ENCODE peak calls at places on chromosomes 6 and 20, in five cellular contexts. X, O, K, W and B are unnamed samples.

GRCh38 chr6:72464791-72465691 is 156.8 kb upstream of the KCNQ5 start:
- DNase-seq in X (peak), O (peak), K (peak), W (no peak), B (no peak)

GRCh38 chr6:148238713-148239112 is 103.9 kb upstream of the SASH1 start:
- DNase-seq in X (no peak), O (no peak), K (no peak), W (no peak), B (no peak)

GRCh38 chr6:138297761-138298298 is 79.5 kb upstream of the PBOV1 start:
- DNase-seq in X (no peak), O (no peak), K (no peak), W (peak), B (no peak)

GRCh38 chr6:2507638-2508037 is 243.1 kb downstream of the MYLK4 start:
- DNase-seq in X (no peak), O (no peak), K (no peak), W (no peak), B (no peak)

GRCh38 chr6:143708889-143709288 is 31.1 kb downstream of the PHACTR2 start:
- DNase-seq in X (no peak), O (no peak), K (no peak), W (no peak), B (no peak)

GRCh38 chr6:105384004-105384403 is 18.9 kb downstream of the PREP start:
- DNase-seq in X (peak), O (peak), K (no peak), W (no peak), B (no peak)

GRCh38 chr6:130908188-130908587 is 81.0 kb downstream of the SMLR1 start:
- DNase-seq in X (no peak), O (no peak), K (no peak), W (no peak), B (no peak)

GRCh38 chr6:137787016-137787415 is 80.0 kb upstream of the TNFAIP3 start:
- DNase-seq in X (no peak), O (no peak), K (no peak), W (no peak), B (no peak)

GRCh38 chr6:135334169-135334568 is 153.1 kb downstream of the MYB start:
- DNase-seq in X (peak), O (no peak), K (peak), W (no peak), B (no peak)

GRCh38 chr20:37914367-37914671 is 11.4 kb downstream of the VSTM2L start:
- DNase-seq in X (no peak), O (no peak), K (no peak), W (no peak), B (no peak)

GRCh38 chr6:14328163-14328562 is 210.6 kb downstream of the CD83 start:
- DNase-seq in X (no peak), O (no peak), K (no peak), W (no peak), B (no peak)

GRCh38 chr6:63352587-63353281 is 33.0 kb upstream of the LGSN start:
- DNase-seq in X (peak), O (no peak), K (peak), W (peak), B (no peak)

GRCh38 chr6:53837875-53838806 is 43.3 kb downstream of the LRRC1 start:
- DNase-seq in X (no peak), O (no peak), K (peak), W (no peak), B (no peak)

GRCh38 chr6:55276745-55277627 is 50.3 kb upstream of the GFRAL start:
- DNase-seq in X (peak), O (peak), K (peak), W (peak), B (no peak)

GRCh38 chr6:157070403-157071107 is 252.8 kb downstream of the TMEM242 start:
- DNase-seq in X (no peak), O (no peak), K (no peak), W (no peak), B (no peak)

GRCh38 chr6:29850011-29850553 is 22.5 kb downstream of the HLA-G start:
- DNase-seq in X (no peak), O (peak), K (no peak), W (no peak), B (no peak)

GRCh38 chr6:76593668-76594067 is 521.2 kb upstream of the IMPG1 start:
- DNase-seq in X (no peak), O (no peak), K (no peak), W (no peak), B (no peak)

GRCh38 chr6:25359891-25360290 is 80.7 kb downstream of the CARMIL1 start:
- DNase-seq in X (no peak), O (no peak), K (no peak), W (no peak), B (no peak)

GRCh38 chr6:108650781-108651180 is 90.1 kb downstream of the FOXO3 start:
- DNase-seq in X (no peak), O (no peak), K (peak), W (no peak), B (no peak)

GRCh38 chr6:77286541-77286940 is 176.8 kb downstream of the HTR1B start:
- DNase-seq in X (no peak), O (no peak), K (no peak), W (no peak), B (no peak)

GRCh38 chr6:66926060-66926459 is 1219.0 kb upstream of the EYS start:
- DNase-seq in X (peak), O (peak), K (no peak), W (peak), B (no peak)

GRCh38 chr6:5190467-5190866 is 70.3 kb downstream of the LYRM4 start:
- DNase-seq in X (peak), O (no peak), K (peak), W (peak), B (no peak)

GRCh38 chr20:62025394-62025793 is 40.3 kb downstream of the TAF4 start:
- DNase-seq in X (no peak), O (peak), K (no peak), W (no peak), B (no peak)

GRCh38 chr6:44138717-44139350 is 11.5 kb downstream of the TMEM63B start:
- DNase-seq in X (no peak), O (peak), K (no peak), W (no peak), B (no peak)

GRCh38 chr6:45002390-45002789 is 325.7 kb upstream of the RUNX2 start:
- DNase-seq in X (no peak), O (no peak), K (peak), W (no peak), B (no peak)

GRCh38 chr6:39029156-39030011 is 19.2 kb upstream of the GLP1R start:
- DNase-seq in X (peak), O (peak), K (no peak), W (peak), B (no peak)

GRCh38 chr20:3545401-3545925 is 74.6 kb downstream of the ATRN start:
- DNase-seq in X (no peak), O (no peak), K (no peak), W (no peak), B (no peak)

GRCh38 chr6:4581468-4582420 is 194.5 kb upstream of the CDYL start:
- DNase-seq in X (peak), O (no peak), K (peak), W (no peak), B (no peak)

GRCh38 chr20:53872561-53873248 is 197.7 kb downstream of the BCAS1 start:
- DNase-seq in X (no peak), O (no peak), K (peak), W (no peak), B (no peak)

GRCh38 chr6:19415605-19416326 is 421.4 kb upstream of the ID4 start:
- DNase-seq in X (peak), O (no peak), K (peak), W (no peak), B (no peak)

GRCh38 chr6:107600936-107601335 is 111.0 kb downstream of the SOBP start:
- DNase-seq in X (peak), O (no peak), K (peak), W (peak), B (no peak)

GRCh38 chr6:48080227-48081009 is 30.6 kb downstream of the PTCHD4 start:
- DNase-seq in X (no peak), O (no peak), K (no peak), W (peak), B (no peak)

GRCh38 chr6:158506577-158506976 is 53.3 kb upstream of the TMEM181 start:
- DNase-seq in X (peak), O (peak), K (peak), W (peak), B (peak)
- TF ChIP-seq MAFK in X (no peak), O (no peak), K (no peak), W (no peak), B (no peak)

GRCh38 chr6:7106752-7107577 is 796 bp upstream of the RREB1 start:
- DNase-seq in X (peak), O (peak), K (peak), W (no peak), B (peak)
- TF ChIP-seq CTCF in X (no peak), O (peak), K (no peak), W (peak), B (peak)

DNA sequence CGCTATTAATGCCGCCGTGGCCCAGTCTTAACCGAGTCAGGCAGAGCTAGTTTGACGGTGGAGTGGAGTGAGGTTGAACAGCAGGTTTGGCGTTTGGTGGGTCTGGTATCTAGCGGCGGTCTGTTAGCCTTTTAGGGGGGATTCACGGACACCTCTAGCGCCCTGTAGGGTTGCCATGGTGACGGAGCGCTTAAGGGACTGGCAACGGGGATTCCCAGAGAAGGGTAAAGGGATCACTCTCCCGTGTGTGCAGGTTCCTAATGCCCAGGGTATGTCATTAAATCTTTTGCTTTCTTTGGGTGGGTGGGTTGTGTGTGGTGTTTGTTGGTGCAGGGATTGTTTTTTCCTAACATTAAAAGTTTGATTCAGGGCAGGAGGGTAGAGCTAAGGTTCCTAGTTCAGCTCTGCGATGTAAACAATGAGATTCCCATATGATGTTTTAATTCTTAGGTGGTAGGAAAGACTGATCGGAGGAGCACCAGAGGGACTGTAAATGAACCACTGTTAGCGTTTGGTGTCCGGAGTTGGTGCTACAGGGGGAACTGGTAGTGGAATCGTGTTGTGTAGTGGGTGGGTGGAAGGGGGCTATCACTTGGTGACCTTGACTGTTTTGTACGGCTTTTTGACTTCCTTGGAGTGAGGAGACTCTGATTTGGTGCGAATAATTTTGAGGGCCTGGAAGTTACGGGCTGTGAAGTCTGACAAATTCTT is 4.9 kb downstream of the BRD2 start:
- DNase-seq in X (peak), O (peak), K (peak), W (peak), B (peak)
- TF ChIP-seq MAFK in X (no peak), O (no peak), K (no peak), W (no peak), B (no peak)

GRCh38 chr6:141988327-141988726 is 144.4 kb upstream of the GJE1 start:
- DNase-seq in X (no peak), O (no peak), K (no peak), W (no peak), B (no peak)

GRCh38 chr6:141989706-141989959 is 143.1 kb upstream of the GJE1 start:
- DNase-seq in X (no peak), O (no peak), K (no peak), W (no peak), B (no peak)

GRCh38 chr6:141990840-141991239 is 141.9 kb upstream of the GJE1 start:
- DNase-seq in X (no peak), O (no peak), K (no peak), W (no peak), B (no peak)

GRCh38 chr6:141986457-141986856 is 146.3 kb upstream of the GJE1 start:
- DNase-seq in X (no peak), O (no peak), K (no peak), W (no peak), B (no peak)

GRCh38 chr6:141988954-141989705 is 143.6 kb upstream of the GJE1 start:
- DNase-seq in X (peak), O (peak), K (peak), W (peak), B (peak)
- TF ChIP-seq CTCF in X (peak), O (peak), K (peak), W (peak), B (peak)

DNA sequence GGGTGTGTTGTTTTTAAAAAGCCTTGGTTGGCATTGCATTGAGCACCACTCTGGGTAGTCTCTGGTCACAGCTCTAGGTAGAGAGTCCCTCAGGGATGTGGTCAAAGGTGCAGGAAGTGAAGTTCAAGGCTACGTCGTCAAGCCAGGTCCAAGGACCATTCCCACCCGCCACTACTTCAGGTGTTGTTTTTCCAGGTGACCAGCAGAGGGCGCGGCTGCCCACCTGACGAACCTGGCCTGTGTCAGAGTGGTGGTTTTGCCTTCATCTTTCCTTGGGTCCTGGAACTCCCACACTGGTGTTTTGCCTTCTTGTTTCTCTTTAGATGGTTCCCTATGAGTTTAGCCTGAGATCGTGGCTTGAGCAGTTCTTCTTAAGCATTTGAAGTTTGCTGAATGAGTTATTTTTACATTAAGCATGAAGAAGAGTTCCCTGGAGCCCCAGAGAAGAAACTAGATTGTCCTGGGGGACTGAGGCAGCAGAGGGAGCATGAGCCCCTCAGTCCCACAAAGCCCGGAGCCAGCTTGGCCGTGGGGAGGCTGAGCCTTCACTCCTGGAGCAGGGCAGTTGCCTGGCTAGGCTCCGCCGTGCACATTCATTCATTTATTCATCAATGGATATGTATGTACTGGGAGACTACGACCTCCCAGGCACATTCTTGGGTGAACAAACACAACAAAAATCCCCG is 5.6 kb upstream of the PHACTR3 start:
- DNase-seq in X (peak), O (peak), K (no peak), W (peak), B (peak)
- TF ChIP-seq MAFK in X (no peak), O (no peak), K (no peak), W (no peak), B (no peak)

DNA sequence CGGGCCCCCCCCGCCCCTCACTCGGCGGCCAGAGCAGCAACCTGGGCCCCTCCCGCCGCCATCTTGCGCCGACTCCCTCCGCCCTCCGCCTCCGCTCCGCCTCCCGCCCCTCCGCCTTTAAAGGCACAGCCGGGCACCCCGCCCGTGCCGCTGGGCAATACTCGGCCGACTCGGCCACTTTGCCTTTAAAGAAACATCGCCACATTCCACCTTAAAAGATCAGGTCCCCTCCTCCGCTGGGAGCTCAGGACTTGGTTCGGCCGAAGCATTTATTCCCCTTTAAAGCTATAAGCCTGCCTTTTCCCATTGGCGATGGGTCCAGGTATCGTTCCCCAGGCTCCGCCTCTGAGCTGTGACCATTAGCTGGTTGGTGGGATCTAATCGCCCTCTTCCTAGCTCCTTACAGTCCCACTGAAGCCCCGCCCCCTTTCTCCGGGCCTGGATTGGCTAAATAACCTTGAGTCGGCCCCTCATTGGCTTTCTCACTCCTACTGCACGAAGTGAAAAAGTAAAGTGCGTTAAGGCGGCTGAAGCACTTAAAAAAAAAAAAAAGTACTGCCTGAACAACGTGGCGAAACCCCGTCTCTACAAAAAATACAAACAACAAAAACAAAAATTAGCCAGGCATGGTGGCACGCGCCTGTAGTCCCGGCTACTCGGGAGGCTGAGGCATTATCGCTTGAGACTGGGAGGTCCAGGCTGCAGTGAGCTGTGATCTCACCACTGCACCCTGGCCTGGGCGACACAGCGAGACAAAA is at the start of gene ZBTB22:
- DNase-seq in X (peak), O (peak), K (peak), W (peak), B (peak)
- TF ChIP-seq CTCF in X (no peak), O (no peak), K (no peak), W (no peak), B (no peak)

GRCh38 chr6:16723833-16724232 is 37.4 kb downstream of the ATXN1 start:
- DNase-seq in X (peak), O (no peak), K (peak), W (peak), B (peak)
- TF ChIP-seq MAFK in X (no peak), O (no peak), K (no peak), W (no peak), B (no peak)